ENCODE peak calls at places on chromosomes 5 and 9, in six cellular contexts. Z, C, V, F, T and X are unnamed samples.

GRCh38 chr5:154860765-154861164 is 2.3 kb downstream of the CNOT8 start:
- DNase-seq in Z (no peak), C (no peak), V (no peak), F (no peak), T (no peak), X (peak; percentile 18)

GRCh38 chr5:161446655-161447054 is 99.9 kb downstream of the GABRB2 start:
- DNase-seq in Z (no peak), C (no peak), V (no peak), F (no peak), T (no peak), X (no peak)

GRCh38 chr9:6330958-6331634 is 2.9 kb downstream of the TPD52L3 start:
- DNase-seq in Z (no peak), C (no peak), V (no peak), F (no peak), T (no peak), X (peak; percentile 9)

GRCh38 chr9:20551236-20551635 is 71.1 kb downstream of the MLLT3 start:
- DNase-seq in Z (no peak), C (no peak), V (no peak), F (no peak), T (no peak), X (peak; percentile 30)

GRCh38 chr9:78121488-78121887 is 89.9 kb upstream of the GNAQ start:
- DNase-seq in Z (peak; percentile 12), C (peak; percentile 72), V (peak; percentile 39), F (peak; percentile 66), T (peak; percentile 67), X (peak; percentile 63)

GRCh38 chr9:4099961-4100360 is 199.9 kb downstream of the GLIS3 start:
- DNase-seq in Z (no peak), C (no peak), V (no peak), F (peak; percentile 64), T (peak; percentile 68), X (peak; percentile 80)

GRCh38 chr9:124482431-124483031 is 24.7 kb downstream of the NR5A1 start:
- DNase-seq in Z (no peak), C (peak; percentile 58), V (peak; percentile 78), F (peak; percentile 33), T (no peak), X (no peak)

GRCh38 chr5:133509742-133510079 is 102.6 kb downstream of the FSTL4 start:
- DNase-seq in Z (no peak), C (no peak), V (peak; percentile 11), F (no peak), T (no peak), X (no peak)

GRCh38 chr5:138755084-138755748 is 2.0 kb downstream of the CTNNA1 start:
- DNase-seq in Z (no peak), C (no peak), V (no peak), F (no peak), T (no peak), X (peak; percentile 27)

GRCh38 chr5:9437741-9438240 is 108.1 kb downstream of the SEMA5A start:
- DNase-seq in Z (no peak), C (no peak), V (no peak), F (no peak), T (peak; percentile 75), X (peak; percentile 87)

GRCh38 chr9:106467113-106467846 is 395.7 kb upstream of the ZNF462 start:
- DNase-seq in Z (no peak), C (peak; percentile 45), V (no peak), F (no peak), T (no peak), X (no peak)

GRCh38 chr5:119328753-119329602 is 26.8 kb upstream of the TNFAIP8 start:
- DNase-seq in Z (no peak), C (no peak), V (no peak), F (peak; percentile 36), T (peak; percentile 93), X (peak; percentile 61)

GRCh38 chr5:114305402-114306207 is 56.3 kb upstream of the KCNN2 start:
- DNase-seq in Z (peak; percentile 46), C (peak; percentile 55), V (no peak), F (no peak), T (peak; percentile 72), X (peak; percentile 10)

GRCh38 chr9:107131108-107131799 is 151.8 kb upstream of the RAD23B start:
- DNase-seq in Z (no peak), C (peak; percentile 71), V (no peak), F (no peak), T (no peak), X (no peak)

GRCh38 chr9:135978650-135979461 is 17.7 kb upstream of the UBAC1 start:
- DNase-seq in Z (no peak), C (no peak), V (peak; percentile 82), F (no peak), T (no peak), X (no peak)

GRCh38 chr9:37920471-37921167 is 16.7 kb upstream of the SLC25A51 start:
- DNase-seq in Z (peak; percentile 27), C (peak; percentile 66), V (no peak), F (no peak), T (no peak), X (no peak)

GRCh38 chr5:76082790-76083554 is at the start of gene SV2C:
- DNase-seq in Z (peak; percentile 86), C (peak; percentile 75), V (peak; percentile 89), F (no peak), T (no peak), X (peak; percentile 44)

GRCh38 chr9:137470785-137471184 is 11.7 kb upstream of the NSMF start:
- DNase-seq in Z (no peak), C (no peak), V (no peak), F (no peak), T (no peak), X (no peak)

GRCh38 chr9:123267481-123268239 is 726 bp downstream of the STRBP start:
- DNase-seq in Z (no peak), C (peak; percentile 49), V (peak; percentile 61), F (no peak), T (no peak), X (no peak)

GRCh38 chr9:123268950-123269302 is 540 bp upstream of the STRBP start:
- DNase-seq in Z (no peak), C (no peak), V (no peak), F (no peak), T (no peak), X (no peak)

GRCh38 chr9:123268240-123268949 is at the start of gene STRBP:
- DNase-seq in Z (peak; percentile 94), C (peak; percentile 97), V (peak; percentile 99), F (peak; percentile 87), T (peak; percentile 68), X (peak; percentile 94)

GRCh38 chr9:123265833-123266232 is 2.6 kb downstream of the STRBP start:
- DNase-seq in Z (peak; percentile 23), C (no peak), V (no peak), F (no peak), T (no peak), X (no peak)

DNA sequence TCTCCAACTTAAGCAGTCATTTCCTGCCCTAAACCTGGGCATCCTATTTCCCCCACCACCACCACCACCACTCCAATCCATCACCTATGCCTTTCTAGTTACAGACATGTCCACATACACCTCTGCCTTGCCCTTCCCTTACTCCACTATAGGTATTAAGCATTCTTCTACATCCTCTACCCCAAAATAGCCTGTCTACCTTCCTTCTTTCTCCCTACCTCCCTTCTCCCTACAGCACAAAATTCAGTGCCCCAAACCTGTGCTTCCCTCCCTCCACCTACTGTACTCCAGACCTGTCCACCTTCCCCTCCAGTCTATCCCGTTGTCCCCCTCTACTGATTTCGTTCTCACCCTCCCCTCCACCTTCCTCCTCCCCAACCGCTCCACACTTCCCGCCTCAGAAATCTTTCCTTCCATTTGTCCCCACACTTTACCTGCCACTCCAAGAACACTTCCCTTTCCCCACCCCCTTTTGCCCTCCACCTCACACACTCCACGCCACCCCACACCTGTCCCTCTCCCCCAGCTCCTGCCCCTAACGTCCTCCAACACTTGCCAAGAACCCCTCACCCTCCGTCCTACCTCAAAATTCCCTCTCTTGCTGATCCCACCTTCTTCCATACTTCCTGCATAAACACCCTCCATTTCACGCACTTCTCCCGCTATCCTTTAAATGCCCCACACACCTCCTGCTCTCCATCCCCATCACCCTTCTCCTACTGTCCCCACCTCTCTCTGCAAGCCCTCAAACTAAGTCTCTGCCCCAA is 1.5 kb downstream of the STRBP start:
- DNase-seq in Z (no peak), C (no peak), V (no peak), F (no peak), T (no peak), X (no peak)
- H3K9ac ChIP-seq in Z (peak overlapping the region; percentile 88), C (no peak overlapping the region), V (no peak overlapping the region), F (no peak overlapping the region), T (no peak overlapping the region), X (no peak overlapping the region)

DNA sequence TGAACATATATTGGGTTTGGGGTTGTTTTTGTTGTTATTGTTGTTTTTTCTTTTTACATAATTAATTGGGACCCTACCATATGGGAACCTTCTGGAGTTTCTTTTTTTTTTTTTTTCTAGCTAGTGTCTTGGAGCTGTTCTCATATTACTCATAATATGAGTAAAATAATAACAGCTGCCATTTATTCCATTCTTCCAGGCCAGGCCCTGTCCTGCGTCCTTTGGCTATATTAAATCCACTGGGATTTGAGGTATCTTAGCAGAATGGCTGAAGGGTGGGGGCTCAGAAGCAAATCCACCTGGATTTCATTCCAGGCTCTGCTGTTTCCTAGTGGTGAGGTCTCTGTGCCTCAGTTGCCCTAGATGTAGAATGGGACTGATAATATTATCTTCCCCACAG is 47.2 kb upstream of the RPL26L1 start:
- DNase-seq in Z (no peak), C (no peak), V (no peak), F (no peak), T (no peak), X (peak; percentile 45)
- H3K27ac ChIP-seq in Z (no peak overlapping the region), C (no peak overlapping the region), V (peak overlapping the region; percentile 88), F (no peak overlapping the region), T (peak overlapping the region; percentile 88), X (peak overlapping the region; percentile 97)

GRCh38 chr5:102718819-102719218 is 36.3 kb upstream of the PAM start:
- DNase-seq in Z (no peak), C (no peak), V (no peak), F (no peak), T (no peak), X (peak; percentile 51)
- H3K9ac ChIP-seq in Z (no peak overlapping the region), C (no peak overlapping the region), V (no peak overlapping the region), F (no peak overlapping the region), T (no peak overlapping the region), X (no peak overlapping the region)

DNA sequence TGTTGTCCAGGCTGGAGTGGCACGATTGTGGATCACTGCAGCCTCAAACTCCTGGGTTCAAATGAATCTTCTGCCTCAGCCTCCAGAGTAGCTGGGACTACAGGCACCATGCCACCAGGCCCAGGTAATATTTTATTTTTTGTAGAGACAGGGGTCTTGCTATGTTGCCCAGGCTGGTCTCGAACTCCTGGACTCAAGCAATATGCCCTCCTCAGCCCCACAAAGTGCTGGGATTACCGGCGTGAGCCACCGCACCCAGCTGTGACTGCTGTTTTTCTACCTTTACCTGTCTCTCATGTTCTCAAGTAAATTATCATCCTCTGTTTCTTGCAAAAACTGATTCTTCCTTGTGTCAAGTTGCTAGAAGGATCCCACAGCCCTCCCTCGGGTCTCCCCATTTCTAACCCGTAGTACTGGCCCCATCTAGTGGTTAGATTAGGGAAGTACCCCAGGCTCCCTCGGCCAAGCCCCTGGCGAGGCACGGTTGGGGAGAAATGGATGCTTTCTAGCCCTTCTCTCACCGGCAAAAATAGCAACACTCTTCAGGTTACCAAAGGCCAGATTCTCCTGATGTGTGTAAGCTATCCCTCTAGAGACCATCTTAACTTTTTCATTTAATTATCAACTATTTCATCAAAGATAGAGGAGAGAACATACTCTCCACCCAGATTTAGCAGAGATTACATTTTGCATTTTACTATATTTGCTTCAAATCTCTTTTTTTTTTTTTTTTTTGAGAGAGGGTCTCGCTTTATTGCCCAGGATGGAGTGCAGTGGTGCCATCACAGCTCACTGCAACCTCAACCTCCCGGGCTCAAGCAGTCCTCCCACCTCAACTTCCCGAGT is 19.2 kb upstream of the TOR1B start:
- DNase-seq in Z (peak; percentile 61), C (peak; percentile 86), V (peak; percentile 91), F (peak; percentile 71), T (peak; percentile 85), X (peak; percentile 84)
- H3K27ac ChIP-seq in Z (no peak overlapping the region), C (no peak overlapping the region), V (no peak overlapping the region), F (no peak overlapping the region), T (no peak overlapping the region), X (peak overlapping the region; percentile 52)